ENCODE peak calls at places on chromosomes 5 and 9, in seven cellular contexts. One of them, this sample, is unnamed.

GRCh38 chr5:179244051-179244450 is 101.2 kb downstream of the ADAMTS2 start:
- DNase-seq in colonic mucosa: no peak
- DNase-seq in esophagus squamous epithelium: no peak
- DNase-seq in WERI-Rb-1: no peak
- DNase-seq in cardiac fibroblast: peak; percentile 22
- DNase-seq in bronchial epithelial cell: no peak
- DNase-seq in AG04449: no peak
- DNase-seq in this sample: no peak

GRCh38 chr5:157820593-157821252 is 38.2 kb downstream of the CLINT1 start:
- DNase-seq in AG04449: no peak
- DNase-seq in bronchial epithelial cell: peak; percentile 46
- DNase-seq in cardiac fibroblast: peak; percentile 76
- DNase-seq in colonic mucosa: peak; percentile 46
- DNase-seq in WERI-Rb-1: no peak
- DNase-seq in esophagus squamous epithelium: no peak
- DNase-seq in this sample: peak; percentile 62

GRCh38 chr5:170232786-170233185 is at the start of gene C5orf58:
- DNase-seq in colonic mucosa: no peak
- DNase-seq in AG04449: no peak
- DNase-seq in cardiac fibroblast: no peak
- DNase-seq in esophagus squamous epithelium: no peak
- DNase-seq in WERI-Rb-1: no peak
- DNase-seq in bronchial epithelial cell: no peak
- DNase-seq in this sample: no peak

GRCh38 chr9:107281164-107281563 is 1.9 kb upstream of the RAD23B start:
- DNase-seq in AG04449: no peak
- DNase-seq in bronchial epithelial cell: peak; percentile 78
- DNase-seq in WERI-Rb-1: no peak
- DNase-seq in colonic mucosa: no peak
- DNase-seq in esophagus squamous epithelium: no peak
- DNase-seq in cardiac fibroblast: no peak
- DNase-seq in this sample: no peak

GRCh38 chr9:77960356-77961153 is 71.1 kb downstream of the GNAQ start:
- DNase-seq in AG04449: no peak
- DNase-seq in bronchial epithelial cell: no peak
- DNase-seq in WERI-Rb-1: no peak
- DNase-seq in esophagus squamous epithelium: no peak
- DNase-seq in colonic mucosa: no peak
- DNase-seq in cardiac fibroblast: no peak
- DNase-seq in this sample: no peak

GRCh38 chr5:55427157-55427556 is 107.6 kb downstream of the PLPP1 start:
- DNase-seq in bronchial epithelial cell: peak; percentile 17
- DNase-seq in esophagus squamous epithelium: no peak
- DNase-seq in WERI-Rb-1: no peak
- DNase-seq in AG04449: peak; percentile 50
- DNase-seq in cardiac fibroblast: peak; percentile 70
- DNase-seq in colonic mucosa: peak; percentile 51
- DNase-seq in this sample: peak; percentile 76

GRCh38 chr9:17319822-17320221 is 185.0 kb downstream of the CNTLN start:
- DNase-seq in colonic mucosa: no peak
- DNase-seq in AG04449: no peak
- DNase-seq in WERI-Rb-1: no peak
- DNase-seq in cardiac fibroblast: no peak
- DNase-seq in bronchial epithelial cell: no peak
- DNase-seq in esophagus squamous epithelium: no peak
- DNase-seq in this sample: no peak

GRCh38 chr9:135584371-135584770 is 22.8 kb downstream of the PAEP start:
- DNase-seq in colonic mucosa: no peak
- DNase-seq in esophagus squamous epithelium: no peak
- DNase-seq in bronchial epithelial cell: no peak
- DNase-seq in AG04449: no peak
- DNase-seq in WERI-Rb-1: no peak
- DNase-seq in cardiac fibroblast: no peak
- DNase-seq in this sample: no peak

GRCh38 chr5:14748180-14748900 is 83.8 kb downstream of the OTULIN start:
- DNase-seq in bronchial epithelial cell: no peak
- DNase-seq in WERI-Rb-1: no peak
- DNase-seq in cardiac fibroblast: no peak
- DNase-seq in colonic mucosa: no peak
- DNase-seq in esophagus squamous epithelium: no peak
- DNase-seq in AG04449: no peak
- DNase-seq in this sample: no peak

GRCh38 chr9:122580360-122580759 is 2.8 kb downstream of the OR1L8 start:
- DNase-seq in AG04449: no peak
- DNase-seq in cardiac fibroblast: peak; percentile 65
- DNase-seq in colonic mucosa: no peak
- DNase-seq in esophagus squamous epithelium: no peak
- DNase-seq in WERI-Rb-1: no peak
- DNase-seq in bronchial epithelial cell: peak; percentile 55
- DNase-seq in this sample: peak; percentile 5

GRCh38 chr5:146877178-146877681 is 1.3 kb downstream of the PPP2R2B start:
- DNase-seq in bronchial epithelial cell: no peak
- DNase-seq in AG04449: no peak
- DNase-seq in esophagus squamous epithelium: no peak
- DNase-seq in colonic mucosa: no peak
- DNase-seq in WERI-Rb-1: no peak
- DNase-seq in cardiac fibroblast: no peak
- DNase-seq in this sample: no peak

GRCh38 chr9:112360047-112360804 is 19.7 kb upstream of the HSDL2 start:
- DNase-seq in AG04449: peak; percentile 56
- DNase-seq in colonic mucosa: no peak
- DNase-seq in WERI-Rb-1: no peak
- DNase-seq in esophagus squamous epithelium: no peak
- DNase-seq in bronchial epithelial cell: peak; percentile 62
- DNase-seq in cardiac fibroblast: no peak
- DNase-seq in this sample: peak; percentile 59

GRCh38 chr5:176748967-176749935 is 61.1 kb upstream of the UNC5A start:
- DNase-seq in WERI-Rb-1: no peak
- DNase-seq in colonic mucosa: peak; percentile 13
- DNase-seq in AG04449: no peak
- DNase-seq in cardiac fibroblast: no peak
- DNase-seq in bronchial epithelial cell: no peak
- DNase-seq in esophagus squamous epithelium: no peak
- DNase-seq in this sample: no peak

GRCh38 chr9:92189782-92190535 is 74.7 kb upstream of the SPTLC1 start:
- DNase-seq in colonic mucosa: no peak
- DNase-seq in WERI-Rb-1: no peak
- DNase-seq in cardiac fibroblast: no peak
- DNase-seq in bronchial epithelial cell: no peak
- DNase-seq in AG04449: no peak
- DNase-seq in esophagus squamous epithelium: no peak
- DNase-seq in this sample: no peak

GRCh38 chr5:73940026-73940425 is 314.0 kb downstream of the ARHGEF28 start:
- DNase-seq in esophagus squamous epithelium: no peak
- DNase-seq in colonic mucosa: no peak
- DNase-seq in cardiac fibroblast: peak; percentile 43
- DNase-seq in WERI-Rb-1: no peak
- DNase-seq in AG04449: no peak
- DNase-seq in bronchial epithelial cell: no peak
- DNase-seq in this sample: peak; percentile 53

GRCh38 chr9:86946712-86947145 is 577 bp downstream of the GAS1 start:
- DNase-seq in bronchial epithelial cell: no peak
- DNase-seq in colonic mucosa: peak; percentile 50
- DNase-seq in WERI-Rb-1: peak; percentile 14
- DNase-seq in esophagus squamous epithelium: no peak
- DNase-seq in AG04449: no peak
- DNase-seq in cardiac fibroblast: peak; percentile 76
- DNase-seq in this sample: peak; percentile 62

GRCh38 chr9:128102861-128103588 is 24.5 kb downstream of the PTGES2 start:
- DNase-seq in esophagus squamous epithelium: no peak
- DNase-seq in cardiac fibroblast: no peak
- DNase-seq in bronchial epithelial cell: no peak
- DNase-seq in AG04449: no peak
- DNase-seq in colonic mucosa: no peak
- DNase-seq in WERI-Rb-1: peak; percentile 48
- DNase-seq in this sample: no peak

GRCh38 chr9:128104171-128104618 is 23.3 kb downstream of the PTGES2 start:
- DNase-seq in esophagus squamous epithelium: no peak
- DNase-seq in AG04449: no peak
- DNase-seq in cardiac fibroblast: no peak
- DNase-seq in WERI-Rb-1: no peak
- DNase-seq in colonic mucosa: peak; percentile 84
- DNase-seq in bronchial epithelial cell: no peak
- DNase-seq in this sample: peak; percentile 33

GRCh38 chr9:128101690-128102089 is 25.8 kb downstream of the PTGES2 start:
- DNase-seq in AG04449: no peak
- DNase-seq in esophagus squamous epithelium: no peak
- DNase-seq in cardiac fibroblast: no peak
- DNase-seq in WERI-Rb-1: no peak
- DNase-seq in colonic mucosa: no peak
- DNase-seq in bronchial epithelial cell: no peak
- DNase-seq in this sample: no peak

GRCh38 chr9:128102196-128102595 is 25.3 kb downstream of the PTGES2 start:
- DNase-seq in AG04449: no peak
- DNase-seq in esophagus squamous epithelium: no peak
- DNase-seq in cardiac fibroblast: no peak
- DNase-seq in WERI-Rb-1: no peak
- DNase-seq in colonic mucosa: no peak
- DNase-seq in bronchial epithelial cell: no peak
- DNase-seq in this sample: no peak

GRCh38 chr9:128103589-128103962 is 24.0 kb downstream of the PTGES2 start:
- DNase-seq in colonic mucosa: no peak
- DNase-seq in WERI-Rb-1: peak; percentile 56
- DNase-seq in esophagus squamous epithelium: no peak
- DNase-seq in cardiac fibroblast: no peak
- DNase-seq in AG04449: no peak
- DNase-seq in bronchial epithelial cell: no peak
- DNase-seq in this sample: no peak
- TF ChIP-seq CTCF in colonic mucosa: peak; percentile 43
- TF ChIP-seq CTCF in WERI-Rb-1: peak; percentile 70
- TF ChIP-seq CTCF in esophagus squamous epithelium: no peak
- TF ChIP-seq CTCF in cardiac fibroblast: no peak
- TF ChIP-seq CTCF in AG04449: no peak
- TF ChIP-seq CTCF in bronchial epithelial cell: peak; percentile 22
- TF ChIP-seq CTCF in this sample: peak; percentile 25

GRCh38 chr5:159094745-159095144 is 5.0 kb downstream of the EBF1 start:
- DNase-seq in bronchial epithelial cell: peak; percentile 57
- DNase-seq in esophagus squamous epithelium: no peak
- DNase-seq in WERI-Rb-1: peak; percentile 50
- DNase-seq in AG04449: peak; percentile 42
- DNase-seq in cardiac fibroblast: peak; percentile 94
- DNase-seq in colonic mucosa: peak; percentile 43
- DNase-seq in this sample: peak; percentile 87
- H3K4me3 ChIP-seq in bronchial epithelial cell: no peak overlapping the region
- H3K4me3 ChIP-seq in esophagus squamous epithelium: peak overlapping the region; percentile 57
- H3K4me3 ChIP-seq in WERI-Rb-1: no peak overlapping the region
- H3K4me3 ChIP-seq in AG04449: peak overlapping the region; percentile 4
- H3K4me3 ChIP-seq in cardiac fibroblast: no peak overlapping the region
- H3K4me3 ChIP-seq in colonic mucosa: no peak overlapping the region
- H3K4me3 ChIP-seq in this sample: peak overlapping the region; percentile 1

GRCh38 chr5:98454904-98455303 is 318.6 kb upstream of the RGMB start:
- DNase-seq in WERI-Rb-1: no peak
- DNase-seq in esophagus squamous epithelium: no peak
- DNase-seq in colonic mucosa: no peak
- DNase-seq in cardiac fibroblast: peak; percentile 84
- DNase-seq in bronchial epithelial cell: peak; percentile 97
- DNase-seq in AG04449: peak; percentile 87
- DNase-seq in this sample: peak; percentile 93
- TF ChIP-seq CTCF in WERI-Rb-1: no peak
- TF ChIP-seq CTCF in esophagus squamous epithelium: no peak
- TF ChIP-seq CTCF in colonic mucosa: no peak
- TF ChIP-seq CTCF in cardiac fibroblast: peak; percentile 37
- TF ChIP-seq CTCF in bronchial epithelial cell: peak; percentile 20
- TF ChIP-seq CTCF in AG04449: peak; percentile 53
- TF ChIP-seq CTCF in this sample: peak; percentile 39

GRCh38 chr9:73199448-73199847 is 47.8 kb downstream of the ANXA1 start:
- DNase-seq in cardiac fibroblast: no peak
- DNase-seq in bronchial epithelial cell: no peak
- DNase-seq in esophagus squamous epithelium: no peak
- DNase-seq in colonic mucosa: no peak
- DNase-seq in AG04449: no peak
- DNase-seq in WERI-Rb-1: no peak
- DNase-seq in this sample: no peak
- H3K4me3 ChIP-seq in cardiac fibroblast: no peak overlapping the region
- H3K4me3 ChIP-seq in bronchial epithelial cell: no peak overlapping the region
- H3K4me3 ChIP-seq in esophagus squamous epithelium: no peak overlapping the region
- H3K4me3 ChIP-seq in colonic mucosa: no peak overlapping the region
- H3K4me3 ChIP-seq in AG04449: no peak overlapping the region
- H3K4me3 ChIP-seq in WERI-Rb-1: no peak overlapping the region
- H3K4me3 ChIP-seq in this sample: no peak overlapping the region